ENCODE peak calls at places on chromosomes 13 and 19, in nine cellular contexts. R, O, T, Y, A, U, X, K and G are unnamed samples.

GRCh38 chr19:2775556-2776430 is 7.3 kb downstream of the SGTA start:
- DNase-seq in R (no peak), O (no peak), T (no peak), Y (no peak), A (no peak), U (peak; percentile 16), X (no peak), K (peak; percentile 70), G (peak; percentile 50)

GRCh38 chr19:19105365-19106060 is 32.8 kb downstream of the TMEM161A start:
- DNase-seq in R (peak; percentile 42), O (peak; percentile 59), T (no peak), Y (peak; percentile 74), A (peak; percentile 78), U (no peak), X (no peak), K (no peak), G (no peak)

GRCh38 chr19:16841391-16841926 is 12.3 kb downstream of the SIN3B start:
- DNase-seq in R (no peak), O (no peak), T (no peak), Y (no peak), A (no peak), U (no peak), X (no peak), K (no peak), G (no peak)

GRCh38 chr13:72221276-72221962 is 354.4 kb upstream of the DACH1 start:
- DNase-seq in R (no peak), O (no peak), T (peak; percentile 77), Y (peak; percentile 12), A (no peak), U (no peak), X (no peak), K (no peak), G (no peak)

GRCh38 chr13:84651288-84651687 is 769.0 kb upstream of the SLITRK1 start:
- DNase-seq in R (no peak), O (no peak), T (peak; percentile 42), Y (no peak), A (no peak), U (no peak), X (no peak), K (no peak), G (no peak)

GRCh38 chr13:46654956-46655726 is 102.2 kb downstream of the LRCH1 start:
- DNase-seq in R (no peak), O (no peak), T (peak; percentile 47), Y (no peak), A (no peak), U (no peak), X (no peak), K (no peak), G (no peak)

GRCh38 chr13:20303636-20304035 is 71.5 kb upstream of the GJB6 start:
- DNase-seq in R (no peak), O (no peak), T (no peak), Y (no peak), A (no peak), U (no peak), X (no peak), K (no peak), G (no peak)

GRCh38 chr19:17138937-17139598 is 63.5 kb downstream of the MYO9B start:
- DNase-seq in R (no peak), O (no peak), T (no peak), Y (no peak), A (no peak), U (no peak), X (no peak), K (no peak), G (peak; percentile 72)

GRCh38 chr13:69947577-69947976 is 160.0 kb upstream of the ATXN8OS start:
- DNase-seq in R (no peak), O (no peak), T (no peak), Y (no peak), A (no peak), U (no peak), X (no peak), K (no peak), G (no peak)

GRCh38 chr13:41145136-41145908 is 12.7 kb upstream of the KBTBD6 start:
- DNase-seq in R (no peak), O (no peak), T (no peak), Y (no peak), A (no peak), U (no peak), X (no peak), K (no peak), G (no peak)

GRCh38 chr13:35014606-35015005 is 72.5 kb downstream of the NBEA start:
- DNase-seq in R (no peak), O (no peak), T (no peak), Y (no peak), A (no peak), U (no peak), X (no peak), K (no peak), G (no peak)

GRCh38 chr13:84994582-84994981 is 804.6 kb downstream of the SLITRK6 start:
- DNase-seq in R (no peak), O (no peak), T (peak; percentile 88), Y (no peak), A (no peak), U (no peak), X (no peak), K (no peak), G (no peak)

GRCh38 chr19:6819323-6819722 is 46.8 kb downstream of the VAV1 start:
- DNase-seq in R (no peak), O (no peak), T (no peak), Y (no peak), A (no peak), U (no peak), X (no peak), K (no peak), G (no peak)

GRCh38 chr13:109750376-109750775 is 36.0 kb downstream of the IRS2 start:
- DNase-seq in R (no peak), O (no peak), T (no peak), Y (no peak), A (no peak), U (no peak), X (no peak), K (no peak), G (no peak)

GRCh38 chr19:11942843-11943108 is 17.9 kb downstream of the ZNF700 start:
- DNase-seq in R (no peak), O (no peak), T (no peak), Y (no peak), A (no peak), U (no peak), X (no peak), K (no peak), G (no peak)

GRCh38 chr19:36093687-36094086 is 17.3 kb upstream of the OVOL3 start:
- DNase-seq in R (no peak), O (no peak), T (no peak), Y (no peak), A (no peak), U (no peak), X (peak; percentile 67), K (no peak), G (no peak)

GRCh38 chr13:109668433-109669233 is 117.8 kb downstream of the IRS2 start:
- DNase-seq in R (no peak), O (no peak), T (no peak), Y (peak; percentile 23), A (no peak), U (no peak), X (no peak), K (no peak), G (no peak)

GRCh38 chr13:29758591-29759114 is 91.8 kb downstream of the UBL3 start:
- DNase-seq in R (no peak), O (no peak), T (no peak), Y (no peak), A (no peak), U (no peak), X (no peak), K (no peak), G (no peak)

GRCh38 chr13:41746259-41746658 is 214.7 kb downstream of the VWA8 start:
- DNase-seq in R (no peak), O (no peak), T (peak; percentile 22), Y (no peak), A (no peak), U (no peak), X (no peak), K (no peak), G (no peak)

GRCh38 chr13:99605417-99606321 is 104.4 kb downstream of the TM9SF2 start:
- DNase-seq in R (peak; percentile 19), O (peak; percentile 55), T (no peak), Y (peak; percentile 27), A (peak; percentile 32), U (no peak), X (no peak), K (peak; percentile 74), G (peak; percentile 32)

GRCh38 chr13:98182153-98182552 is 5.1 kb upstream of the RNF113B start:
- DNase-seq in R (no peak), O (no peak), T (no peak), Y (no peak), A (no peak), U (no peak), X (no peak), K (no peak), G (no peak)

GRCh38 chr13:36904219-36904618 is 15.8 kb downstream of the SMAD9 start:
- DNase-seq in R (no peak), O (no peak), T (no peak), Y (no peak), A (no peak), U (no peak), X (no peak), K (no peak), G (no peak)

GRCh38 chr19:10418281-10419199 is 1.8 kb upstream of the PDE4A start:
- DNase-seq in R (no peak), O (no peak), T (no peak), Y (no peak), A (peak; percentile 62), U (no peak), X (no peak), K (no peak), G (no peak)

GRCh38 chr19:43697295-43697694 is 18.6 kb upstream of the IRGC start:
- DNase-seq in R (no peak), O (no peak), T (no peak), Y (no peak), A (no peak), U (no peak), X (no peak), K (no peak), G (no peak)

GRCh38 chr19:39506944-39507714 is 7.8 kb upstream of the SELENOV start:
- DNase-seq in R (peak; percentile 44), O (no peak), T (no peak), Y (peak; percentile 54), A (peak; percentile 71), U (no peak), X (no peak), K (no peak), G (no peak)

GRCh38 chr13:23828866-23829265 is 60.3 kb downstream of the MIPEP start:
- DNase-seq in R (no peak), O (no peak), T (no peak), Y (no peak), A (no peak), U (no peak), X (no peak), K (no peak), G (no peak)

GRCh38 chr19:56423276-56423984 is 19.3 kb downstream of the ZNF583 start:
- DNase-seq in R (no peak), O (no peak), T (no peak), Y (no peak), A (no peak), U (no peak), X (no peak), K (no peak), G (no peak)

GRCh38 chr13:113941571-113942191 is 32.2 kb downstream of the C13orf46 start:
- DNase-seq in R (no peak), O (no peak), T (peak; percentile 62), Y (no peak), A (no peak), U (no peak), X (no peak), K (peak; percentile 42), G (no peak)

GRCh38 chr13:104414771-104415170 is 1348.6 kb upstream of the SLC10A2 start:
- DNase-seq in R (no peak), O (no peak), T (peak; percentile 68), Y (no peak), A (no peak), U (no peak), X (no peak), K (no peak), G (no peak)

GRCh38 chr13:98489446-98490194 is 87.3 kb downstream of the STK24 start:
- DNase-seq in R (no peak), O (no peak), T (no peak), Y (no peak), A (no peak), U (no peak), X (no peak), K (no peak), G (no peak)

GRCh38 chr13:94112227-94112626 is 367.3 kb downstream of the DCT start:
- DNase-seq in R (no peak), O (no peak), T (no peak), Y (no peak), A (no peak), U (no peak), X (no peak), K (no peak), G (no peak)